ENCODE peak calls at places on chromosomes 13 and 19, in six cellular contexts. T, O, Q, E, S and M are unnamed samples.

GRCh38 chr19:29526730-29527499 is 1.1 kb downstream of the VSTM2B start:
- DNase-seq in T (no peak), O (no peak), Q (peak), E (no peak), S (no peak), M (no peak)

GRCh38 chr13:50589139-50589538 is 254.4 kb downstream of the DLEU7 start:
- DNase-seq in T (peak), O (no peak), Q (no peak), E (no peak), S (no peak), M (peak)

GRCh38 chr19:2148482-2149135 is 2.8 kb downstream of the AP3D1 start:
- DNase-seq in T (no peak), O (no peak), Q (no peak), E (no peak), S (no peak), M (no peak)

GRCh38 chr13:72295173-72295572 is 428.2 kb upstream of the DACH1 start:
- DNase-seq in T (no peak), O (no peak), Q (no peak), E (no peak), S (no peak), M (peak)

GRCh38 chr13:24612726-24613125 is 67.5 kb upstream of the ATP12A start:
- DNase-seq in T (no peak), O (no peak), Q (no peak), E (no peak), S (no peak), M (no peak)

GRCh38 chr19:33813391-33814101 is 16.9 kb downstream of the KCTD15 start:
- DNase-seq in T (no peak), O (no peak), Q (no peak), E (no peak), S (no peak), M (no peak)

GRCh38 chr19:15452111-15453047 is 2.6 kb upstream of the WIZ start:
- DNase-seq in T (peak), O (peak), Q (peak), E (peak), S (peak), M (peak)

GRCh38 chr19:31334101-31334848 is 15.0 kb downstream of the TSHZ3 start:
- DNase-seq in T (peak), O (no peak), Q (no peak), E (no peak), S (no peak), M (peak)

GRCh38 chr19:49193822-49194394 is 36.3 kb downstream of the TRPM4 start:
- DNase-seq in T (no peak), O (no peak), Q (no peak), E (no peak), S (no peak), M (no peak)

GRCh38 chr13:110006304-110006703 is 219.9 kb upstream of the IRS2 start:
- DNase-seq in T (no peak), O (no peak), Q (no peak), E (peak), S (no peak), M (peak)

GRCh38 chr19:12757544-12758274 is 6.1 kb downstream of the BEST2 start:
- DNase-seq in T (peak), O (no peak), Q (peak), E (peak), S (peak), M (peak)

GRCh38 chr13:76425930-76426329 is 460.3 kb downstream of the KCTD12 start:
- DNase-seq in T (peak), O (no peak), Q (peak), E (no peak), S (no peak), M (peak)

GRCh38 chr19:30253581-30253996 is 118.6 kb upstream of the ZNF536 start:
- DNase-seq in T (no peak), O (no peak), Q (peak), E (no peak), S (no peak), M (no peak)

GRCh38 chr13:114229486-114229885 is 5.2 kb upstream of the CDC16 start:
- DNase-seq in T (no peak), O (no peak), Q (no peak), E (no peak), S (no peak), M (no peak)

GRCh38 chr19:49497790-49498106 is 1.5 kb downstream of the RPS11 start:
- DNase-seq in T (no peak), O (no peak), Q (no peak), E (no peak), S (no peak), M (no peak)

GRCh38 chr19:5456836-5457200 is 1.6 kb downstream of the ZNRF4 start:
- DNase-seq in T (no peak), O (no peak), Q (no peak), E (no peak), S (no peak), M (no peak)

GRCh38 chr19:931860-932646 is 6.2 kb downstream of the ARID3A start:
- DNase-seq in T (no peak), O (no peak), Q (no peak), E (no peak), S (no peak), M (no peak)

GRCh38 chr19:934197-934840 is 8.5 kb downstream of the ARID3A start:
- DNase-seq in T (no peak), O (no peak), Q (no peak), E (no peak), S (no peak), M (no peak)

GRCh38 chr19:933553-933882 is 7.7 kb downstream of the ARID3A start:
- DNase-seq in T (no peak), O (no peak), Q (no peak), E (no peak), S (no peak), M (no peak)

GRCh38 chr19:934865-935422 is 9.1 kb downstream of the ARID3A start:
- DNase-seq in T (no peak), O (peak), Q (no peak), E (peak), S (no peak), M (peak)

DNA sequence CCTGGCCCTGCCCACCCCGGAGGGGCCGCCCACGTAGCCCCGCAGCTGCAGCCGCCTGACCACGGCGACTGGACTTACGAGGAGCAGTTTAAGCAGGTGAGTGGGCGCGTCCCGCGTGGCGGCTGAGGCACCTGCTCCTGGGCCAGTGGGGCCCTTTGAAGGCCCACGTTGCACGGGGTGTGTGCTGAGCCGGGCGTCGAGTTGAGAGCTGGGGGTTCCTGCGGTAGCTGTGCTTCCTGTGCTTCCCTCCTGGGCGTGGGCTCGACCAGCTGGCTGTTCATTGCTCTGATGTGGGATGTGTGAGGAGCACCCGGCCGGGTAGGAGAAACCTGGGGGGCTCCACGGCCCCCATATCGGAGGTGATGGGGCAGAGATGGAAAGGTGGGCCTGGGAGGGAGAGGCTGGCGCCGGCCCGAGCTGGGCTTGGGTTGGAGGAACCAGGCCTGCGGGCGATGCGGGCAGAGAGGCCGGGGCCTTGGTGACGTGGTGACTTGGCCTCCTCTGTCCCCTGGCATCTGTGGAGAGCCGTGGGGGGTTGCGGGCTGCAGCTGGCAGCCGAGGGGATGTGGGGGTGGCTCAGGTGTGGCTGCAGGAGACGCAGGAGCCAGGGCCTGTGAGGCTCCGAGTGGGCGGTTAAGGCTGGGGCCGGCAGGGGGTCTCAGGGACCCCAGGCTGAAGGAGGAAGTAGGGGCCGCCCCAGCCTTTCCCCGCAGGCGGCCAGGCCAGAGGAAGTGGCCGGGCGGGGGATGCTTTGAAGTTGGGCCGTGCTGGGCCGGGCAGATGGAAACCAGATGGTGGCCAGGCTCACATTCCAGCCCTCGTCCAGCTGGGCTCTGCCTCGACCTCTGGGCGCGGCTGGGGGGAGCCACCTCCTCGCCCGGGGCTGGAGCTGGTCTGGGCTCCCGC is 7.1 kb downstream of the ARID3A start:
- DNase-seq in T (peak), O (peak), Q (no peak), E (peak), S (no peak), M (peak)
- H3K4me3 ChIP-seq in T (peak), O (peak), Q (no peak), E (no peak), S (no peak), M (no peak)

GRCh38 chr13:102466836-102467235 is 65.0 kb upstream of the FGF14 start:
- DNase-seq in T (no peak), O (no peak), Q (peak), E (no peak), S (no peak), M (no peak)
- H3K4me3 ChIP-seq in T (no peak), O (no peak), Q (no peak), E (no peak), S (no peak), M (no peak)

GRCh38 chr19:53015730-53016129 is 2.0 kb downstream of the ERVV-1 start:
- DNase-seq in T (no peak), O (no peak), Q (no peak), E (no peak), S (no peak), M (no peak)
- H3K4me3 ChIP-seq in T (no peak), O (no peak), Q (no peak), E (no peak), S (no peak), M (no peak)

DNA sequence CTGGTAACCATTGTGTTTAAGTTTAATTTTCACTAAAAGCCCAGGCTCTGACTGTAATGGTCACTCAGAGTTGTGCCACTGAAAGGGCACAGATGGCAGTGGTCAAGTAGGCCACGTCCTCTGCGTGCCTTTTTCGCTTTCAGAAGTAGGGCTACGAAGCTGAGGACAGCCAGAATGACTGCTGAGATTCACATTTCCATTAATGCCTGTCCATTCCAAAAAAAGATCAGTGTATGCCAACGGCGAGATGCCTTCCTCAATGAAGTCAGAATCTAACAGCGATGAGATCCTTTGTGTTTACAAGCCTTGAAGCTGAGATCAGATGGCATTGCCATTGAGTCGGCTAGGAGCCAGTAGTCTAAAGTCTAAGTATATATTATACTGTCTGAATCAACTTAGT is 311.3 kb downstream of the FGF14 start:
- DNase-seq in T (no peak), O (no peak), Q (no peak), E (no peak), S (no peak), M (no peak)
- H3K4me3 ChIP-seq in T (no peak), O (no peak), Q (no peak), E (no peak), S (no peak), M (no peak)

DNA sequence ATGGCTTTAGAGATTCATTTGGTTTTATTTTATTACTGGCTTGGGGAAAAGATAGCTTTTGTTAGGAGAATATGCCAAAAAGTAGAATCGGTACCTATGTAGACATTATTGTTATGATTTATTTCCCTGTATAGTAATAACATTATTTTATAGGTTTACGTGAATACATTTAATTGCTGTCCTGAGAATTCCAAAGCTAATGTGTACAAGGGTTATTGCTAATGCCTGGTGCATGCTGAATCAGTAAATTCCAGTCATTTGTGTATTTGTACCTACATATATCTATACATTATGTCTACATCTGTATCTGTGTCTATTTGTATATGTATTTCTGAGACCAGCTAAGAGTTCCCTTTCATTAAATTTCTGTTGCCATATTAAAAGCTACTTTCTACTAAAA is 550.9 kb downstream of the GPC6 start:
- DNase-seq in T (no peak), O (no peak), Q (no peak), E (no peak), S (no peak), M (no peak)
- H3K4me3 ChIP-seq in T (no peak), O (no peak), Q (no peak), E (no peak), S (no peak), M (no peak)

DNA sequence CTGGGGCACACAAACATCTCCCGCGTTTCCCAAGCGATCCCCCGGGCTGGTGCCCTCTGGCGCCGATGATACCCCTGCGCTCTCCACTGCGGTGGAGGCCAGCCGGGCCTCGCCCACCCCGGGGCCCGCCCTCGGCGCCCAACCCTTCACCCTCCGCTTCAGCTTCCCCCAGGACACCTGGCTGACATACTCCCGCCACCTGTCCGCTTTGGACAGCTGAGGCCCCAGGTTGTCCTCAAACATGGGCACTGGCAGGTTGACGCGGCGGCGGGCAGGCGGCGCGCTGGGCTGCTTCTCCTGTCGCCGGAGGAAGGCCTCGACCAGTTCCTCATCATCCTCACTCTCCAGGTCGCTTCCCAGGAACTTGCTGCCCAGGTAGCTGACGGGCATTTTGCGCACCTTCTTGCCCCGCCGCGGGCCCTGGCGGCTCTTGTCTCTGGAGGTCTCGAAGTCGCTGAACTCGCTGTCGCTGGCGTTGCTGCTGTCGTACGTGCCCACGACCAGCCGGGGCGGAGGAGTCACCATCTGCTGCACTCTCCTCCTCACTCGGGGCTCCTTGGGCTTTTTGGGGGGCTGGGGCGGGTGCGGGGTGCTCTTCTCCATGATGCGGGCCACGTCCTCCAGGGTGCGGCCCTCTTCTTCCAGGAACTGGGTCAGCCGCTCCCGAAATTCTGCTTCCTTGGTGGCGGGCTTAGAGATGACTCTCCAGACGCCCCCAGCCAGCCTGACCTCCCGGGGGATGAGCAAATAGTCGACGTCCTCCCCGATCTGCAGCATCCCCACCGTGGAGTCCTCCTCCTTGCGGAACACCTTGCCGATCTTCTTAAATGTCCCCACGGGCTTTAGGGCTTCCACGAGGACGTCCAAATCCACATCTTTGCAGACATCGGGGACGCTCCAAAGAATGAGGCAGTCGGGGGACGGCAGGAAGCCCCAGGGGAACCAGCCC is 1.1 kb downstream of the CCDC8 start:
- DNase-seq in T (no peak), O (no peak), Q (no peak), E (no peak), S (no peak), M (no peak)
- H3K4me3 ChIP-seq in T (peak), O (peak), Q (peak), E (no peak), S (no peak), M (peak)

DNA sequence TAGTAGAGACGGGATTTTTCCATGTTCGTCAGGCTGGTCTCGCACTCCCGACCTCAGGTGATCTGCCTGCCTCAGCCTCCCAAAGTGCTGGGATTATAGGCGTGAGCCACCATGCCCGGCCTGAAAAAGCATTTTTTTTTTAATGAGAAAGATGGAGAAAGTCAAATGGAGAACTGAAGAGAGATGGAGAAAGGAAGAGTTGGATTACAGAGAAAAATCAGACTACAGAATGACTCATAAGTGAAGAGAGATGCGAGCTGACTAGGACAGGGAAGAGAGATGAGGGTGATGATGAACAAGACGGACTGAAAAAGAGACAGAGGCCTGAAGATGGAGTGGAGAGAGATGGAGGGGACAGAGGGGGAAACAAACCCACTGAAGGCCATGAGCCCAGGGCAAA is 1.5 kb downstream of the DHX34 start:
- DNase-seq in T (no peak), O (no peak), Q (no peak), E (no peak), S (no peak), M (no peak)
- H3K4me3 ChIP-seq in T (no peak), O (no peak), Q (no peak), E (peak), S (peak), M (no peak)